ENCODE peak calls at places on chromosomes 3 and 15, in four cellular contexts. K, E, N and A are unnamed samples.

GRCh38 chr3:45966969-45967640 is 23.8 kb downstream of the CXCR6 start:
- DNase-seq in E (no peak), K (no peak), N (no peak), A (no peak)

GRCh38 chr3:52820741-52821140 is 9.7 kb downstream of the ITIH4 start:
- DNase-seq in E (no peak), K (peak; percentile 33), N (no peak), A (no peak)

GRCh38 chr3:185959609-185960517 is 22.0 kb upstream of the TRA2B start:
- DNase-seq in E (no peak), N (no peak), K (no peak), A (peak; percentile 86)

GRCh38 chr3:197003461-197004385 is 25.9 kb downstream of the MELTF start:
- DNase-seq in E (peak; percentile 79), N (peak; percentile 20), K (no peak), A (no peak)

GRCh38 chr3:181459516-181459915 is 252.2 kb upstream of the SOX2 start:
- DNase-seq in N (no peak), K (no peak), E (no peak), A (no peak)

GRCh38 chr15:87129916-87130315 is 1050.2 kb downstream of the AGBL1 start:
- DNase-seq in E (no peak), K (no peak), N (no peak), A (no peak)

GRCh38 chr3:75001330-75001729 is 386.9 kb upstream of the CNTN3 start:
- DNase-seq in K (no peak), E (no peak), N (no peak), A (no peak)

GRCh38 chr15:101378356-101378755 is 83.3 kb upstream of the SNRPA1 start:
- DNase-seq in E (peak; percentile 30), K (no peak), N (no peak), A (no peak)

GRCh38 chr3:8278448-8278847 is 223.2 kb upstream of the LMCD1 start:
- DNase-seq in K (no peak), N (no peak), E (no peak), A (no peak)

GRCh38 chr3:23004971-23005370 is 198.2 kb upstream of the UBE2E2 start:
- DNase-seq in N (no peak), E (no peak), K (no peak), A (peak; percentile 77)

GRCh38 chr3:43290961-43291360 is 4.6 kb downstream of the SNRK start:
- DNase-seq in E (no peak), K (no peak), N (no peak), A (no peak)

GRCh38 chr15:71610991-71611720 is 199.2 kb upstream of the NR2E3 start:
- DNase-seq in K (no peak), E (no peak), N (no peak), A (no peak)

GRCh38 chr15:84883433-84883832 is 1.0 kb upstream of the SLC28A1 start:
- DNase-seq in N (no peak), K (no peak), E (no peak), A (no peak)

GRCh38 chr3:107062787-107063186 is 314.5 kb upstream of the CCDC54 start:
- DNase-seq in E (no peak), K (no peak), N (no peak), A (no peak)

GRCh38 chr3:184372911-184373310 is 5.1 kb downstream of the THPO start:
- DNase-seq in K (no peak), E (no peak), N (no peak), A (no peak)

GRCh38 chr3:152121292-152121654 is 147.5 kb upstream of the MBNL1 start:
- DNase-seq in K (no peak), N (no peak), E (no peak), A (no peak)

GRCh38 chr3:87288486-87288885 is 12.1 kb upstream of the POU1F1 start:
- DNase-seq in E (no peak), N (no peak), K (no peak), A (no peak)

GRCh38 chr3:194565597-194566190 is 67.5 kb downstream of the TMEM44 start:
- DNase-seq in E (no peak), N (no peak), K (no peak), A (no peak)

GRCh38 chr3:55964491-55964980 is 477.4 kb upstream of the WNT5A start:
- DNase-seq in K (no peak), E (no peak), N (no peak), A (no peak)

GRCh38 chr3:32391643-32392529 is at the start of gene CMTM7:
- DNase-seq in E (peak; percentile 93), K (no peak), N (peak; percentile 69), A (peak; percentile 48)

GRCh38 chr3:124034016-124034808 is 42.3 kb upstream of the ROPN1 start:
- DNase-seq in K (no peak), E (peak; percentile 78), N (peak; percentile 25), A (no peak)

GRCh38 chr3:81406318-81406717 is 355.1 kb downstream of the GBE1 start:
- DNase-seq in K (no peak), E (no peak), N (no peak), A (no peak)

GRCh38 chr3:139302084-139302800 is 41.6 kb upstream of the MRPS22 start:
- DNase-seq in N (peak; percentile 46), K (no peak), E (peak; percentile 36), A (no peak)

GRCh38 chr15:31526916-31527690 is 200.5 kb downstream of the KLF13 start:
- DNase-seq in K (no peak), E (no peak), N (no peak), A (no peak)

GRCh38 chr3:35254917-35255316 is 384.4 kb upstream of the ARPP21 start:
- DNase-seq in N (no peak), E (no peak), K (no peak), A (no peak)

GRCh38 chr3:46998121-46998851 is 18.8 kb downstream of the NBEAL2 start:
- DNase-seq in K (no peak), N (peak; percentile 77), E (peak; percentile 94), A (peak; percentile 40)